ENCODE peak calls at places on chromosomes 6 and 20, in five cellular contexts. One of them, this sample, is unnamed.
A peak's percentile ranks its signal among the peaks of the same experiment; 100 is the strongest.

GRCh38 chr20:24767623-24768100 is 181.4 kb upstream of the CST7 start:
- DNase-seq in HL-60: no peak
- DNase-seq in thoracic aorta: no peak
- DNase-seq in brain microvascular endothelial cell: no peak
- DNase-seq in tibial artery: no peak
- DNase-seq in this sample: no peak

GRCh38 chr6:6890400-6890858 is 217.3 kb upstream of the RREB1 start:
- DNase-seq in HL-60: no peak
- DNase-seq in thoracic aorta: no peak
- DNase-seq in brain microvascular endothelial cell: peak; percentile 8
- DNase-seq in tibial artery: no peak
- DNase-seq in this sample: no peak

GRCh38 chr20:57834306-57834863 is 124.6 kb upstream of the PMEPA1 start:
- DNase-seq in HL-60: no peak
- DNase-seq in thoracic aorta: no peak
- DNase-seq in brain microvascular endothelial cell: no peak
- DNase-seq in tibial artery: no peak
- DNase-seq in this sample: no peak

GRCh38 chr6:7881765-7882500 is 28.7 kb downstream of the TXNDC5 start:
- DNase-seq in HL-60: no peak
- DNase-seq in thoracic aorta: no peak
- DNase-seq in brain microvascular endothelial cell: no peak
- DNase-seq in tibial artery: no peak
- DNase-seq in this sample: no peak

GRCh38 chr20:43444107-43444506 is 13.6 kb upstream of the SRSF6 start:
- DNase-seq in HL-60: no peak
- DNase-seq in thoracic aorta: no peak
- DNase-seq in brain microvascular endothelial cell: no peak
- DNase-seq in tibial artery: no peak
- DNase-seq in this sample: no peak

GRCh38 chr6:111185954-111186353 is 98.7 kb downstream of the SLC16A10 start:
- DNase-seq in HL-60: no peak
- DNase-seq in thoracic aorta: no peak
- DNase-seq in brain microvascular endothelial cell: no peak
- DNase-seq in tibial artery: no peak
- DNase-seq in this sample: no peak

GRCh38 chr20:24778585-24779031 is 170.5 kb upstream of the CST7 start:
- DNase-seq in HL-60: no peak
- DNase-seq in thoracic aorta: no peak
- DNase-seq in brain microvascular endothelial cell: no peak
- DNase-seq in tibial artery: peak; percentile 12
- DNase-seq in this sample: no peak

GRCh38 chr6:157596461-157596860 is 215.5 kb downstream of the ZDHHC14 start:
- DNase-seq in HL-60: no peak
- DNase-seq in thoracic aorta: no peak
- DNase-seq in brain microvascular endothelial cell: no peak
- DNase-seq in tibial artery: no peak
- DNase-seq in this sample: no peak

GRCh38 chr6:20441236-20441635 is 39.6 kb downstream of the E2F3 start:
- DNase-seq in HL-60: no peak
- DNase-seq in thoracic aorta: no peak
- DNase-seq in brain microvascular endothelial cell: no peak
- DNase-seq in tibial artery: no peak
- DNase-seq in this sample: no peak

GRCh38 chr20:53899351-53900167 is 170.8 kb downstream of the BCAS1 start:
- DNase-seq in HL-60: no peak
- DNase-seq in thoracic aorta: no peak
- DNase-seq in brain microvascular endothelial cell: no peak
- DNase-seq in tibial artery: no peak
- DNase-seq in this sample: peak; percentile 96

GRCh38 chr6:126253421-126253820 is 86.5 kb upstream of the CENPW start:
- DNase-seq in HL-60: no peak
- DNase-seq in thoracic aorta: no peak
- DNase-seq in brain microvascular endothelial cell: no peak
- DNase-seq in tibial artery: no peak
- DNase-seq in this sample: no peak

GRCh38 chr6:42407379-42407778 is 44.3 kb downstream of the TRERF1 start:
- DNase-seq in HL-60: peak; percentile 20
- DNase-seq in thoracic aorta: no peak
- DNase-seq in brain microvascular endothelial cell: peak; percentile 83
- DNase-seq in tibial artery: peak; percentile 37
- DNase-seq in this sample: no peak

GRCh38 chr6:152094992-152095592 is 287.6 kb downstream of the ESR1 start:
- DNase-seq in HL-60: peak; percentile 83
- DNase-seq in thoracic aorta: peak; percentile 92
- DNase-seq in brain microvascular endothelial cell: peak; percentile 99
- DNase-seq in tibial artery: peak; percentile 86
- DNase-seq in this sample: peak; percentile 99

GRCh38 chr20:1396702-1397101 is 3.8 kb upstream of the FKBP1A start:
- DNase-seq in HL-60: no peak
- DNase-seq in thoracic aorta: no peak
- DNase-seq in brain microvascular endothelial cell: no peak
- DNase-seq in tibial artery: no peak
- DNase-seq in this sample: no peak

GRCh38 chr6:25312034-25312620 is 33.0 kb downstream of the CARMIL1 start:
- DNase-seq in HL-60: no peak
- DNase-seq in thoracic aorta: no peak
- DNase-seq in brain microvascular endothelial cell: no peak
- DNase-seq in tibial artery: no peak
- DNase-seq in this sample: no peak

GRCh38 chr6:147744012-147744411 is 235.5 kb downstream of the SAMD5 start:
- DNase-seq in HL-60: no peak
- DNase-seq in thoracic aorta: no peak
- DNase-seq in brain microvascular endothelial cell: no peak
- DNase-seq in tibial artery: no peak
- DNase-seq in this sample: no peak

GRCh38 chr6:155880905-155881304 is 425.3 kb upstream of the NOX3 start:
- DNase-seq in HL-60: no peak
- DNase-seq in thoracic aorta: no peak
- DNase-seq in brain microvascular endothelial cell: peak; percentile 19
- DNase-seq in tibial artery: no peak
- DNase-seq in this sample: no peak

GRCh38 chr20:49894073-49894470 is 21.3 kb downstream of the SPATA2 start:
- DNase-seq in HL-60: no peak
- DNase-seq in thoracic aorta: no peak
- DNase-seq in brain microvascular endothelial cell: no peak
- DNase-seq in tibial artery: no peak
- DNase-seq in this sample: no peak

GRCh38 chr6:41732601-41733348 is 2.6 kb downstream of the TFEB start:
- DNase-seq in HL-60: no peak
- DNase-seq in thoracic aorta: no peak
- DNase-seq in brain microvascular endothelial cell: no peak
- DNase-seq in tibial artery: no peak
- DNase-seq in this sample: no peak

GRCh38 chr20:49941456-49941855 is 5.3 kb downstream of the RNF114 start:
- DNase-seq in HL-60: no peak
- DNase-seq in thoracic aorta: no peak
- DNase-seq in brain microvascular endothelial cell: no peak
- DNase-seq in tibial artery: no peak
- DNase-seq in this sample: no peak

GRCh38 chr6:121260651-121261102 is 73.6 kb downstream of the TBC1D32 start:
- DNase-seq in HL-60: no peak
- DNase-seq in thoracic aorta: no peak
- DNase-seq in brain microvascular endothelial cell: peak; percentile 63
- DNase-seq in tibial artery: no peak
- DNase-seq in this sample: no peak

GRCh38 chr20:37688093-37688492 is 5.7 kb upstream of the CTNNBL1 start:
- DNase-seq in HL-60: no peak
- DNase-seq in thoracic aorta: no peak
- DNase-seq in brain microvascular endothelial cell: no peak
- DNase-seq in tibial artery: no peak
- DNase-seq in this sample: no peak

GRCh38 chr20:32960849-32961731 is 43.1 kb downstream of the SUN5 start:
- DNase-seq in HL-60: no peak
- DNase-seq in thoracic aorta: no peak
- DNase-seq in brain microvascular endothelial cell: no peak
- DNase-seq in tibial artery: no peak
- DNase-seq in this sample: no peak

GRCh38 chr6:154766288-154766687 is 33.1 kb downstream of the SCAF8 start:
- DNase-seq in HL-60: no peak
- DNase-seq in thoracic aorta: no peak
- DNase-seq in brain microvascular endothelial cell: no peak
- DNase-seq in tibial artery: no peak
- DNase-seq in this sample: no peak

GRCh38 chr6:154765273-154765672 is 32.1 kb downstream of the SCAF8 start:
- DNase-seq in HL-60: no peak
- DNase-seq in thoracic aorta: no peak
- DNase-seq in brain microvascular endothelial cell: no peak
- DNase-seq in tibial artery: no peak
- DNase-seq in this sample: no peak

GRCh38 chr6:154768280-154768679 is 35.1 kb downstream of the SCAF8 start:
- DNase-seq in HL-60: no peak
- DNase-seq in thoracic aorta: no peak
- DNase-seq in brain microvascular endothelial cell: no peak
- DNase-seq in tibial artery: no peak
- DNase-seq in this sample: no peak

GRCh38 chr6:154766993-154767392 is 33.8 kb downstream of the SCAF8 start:
- DNase-seq in HL-60: no peak
- DNase-seq in thoracic aorta: no peak
- DNase-seq in brain microvascular endothelial cell: no peak
- DNase-seq in tibial artery: no peak
- DNase-seq in this sample: no peak

DNA sequence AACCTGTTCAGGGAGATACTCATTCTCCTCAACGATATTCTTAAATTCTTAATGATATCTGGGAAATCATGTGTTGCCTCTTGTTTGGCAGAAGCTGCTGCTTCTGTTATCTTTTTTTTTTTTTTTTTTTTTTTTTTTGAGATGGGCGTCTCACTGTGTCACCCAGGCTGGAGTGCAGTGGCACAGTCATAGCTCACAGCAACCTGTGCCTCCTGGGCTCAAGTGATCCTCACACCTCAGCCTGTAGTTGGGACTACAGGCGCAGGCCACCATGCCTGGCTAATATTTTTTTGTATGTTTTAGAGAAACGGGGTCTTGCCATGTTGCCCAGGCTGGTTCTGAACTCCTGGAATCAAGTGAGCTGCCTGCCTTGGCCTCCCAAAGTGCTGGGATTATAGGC is 34.2 kb downstream of the SCAF8 start:
- DNase-seq in HL-60: no peak
- DNase-seq in thoracic aorta: no peak
- DNase-seq in brain microvascular endothelial cell: no peak
- DNase-seq in tibial artery: no peak
- DNase-seq in this sample: no peak
- TF ChIP-seq CTCF in HL-60: no peak
- TF ChIP-seq CTCF in thoracic aorta: no peak
- TF ChIP-seq CTCF in brain microvascular endothelial cell: no peak
- TF ChIP-seq CTCF in tibial artery: no peak
- TF ChIP-seq CTCF in this sample: no peak

GRCh38 chr20:34526466-34526865 is 10.2 kb downstream of the DYNLRB1 start:
- DNase-seq in HL-60: no peak
- DNase-seq in thoracic aorta: no peak
- DNase-seq in brain microvascular endothelial cell: no peak
- DNase-seq in tibial artery: no peak
- DNase-seq in this sample: no peak
- H3K4me3 ChIP-seq in HL-60: no peak overlapping the region
- H3K4me3 ChIP-seq in thoracic aorta: peak overlapping the region; percentile 35
- H3K4me3 ChIP-seq in brain microvascular endothelial cell: no peak overlapping the region
- H3K4me3 ChIP-seq in tibial artery: no peak overlapping the region
- H3K4me3 ChIP-seq in this sample: no peak overlapping the region

GRCh38 chr20:63129991-63130653 is 85.8 kb downstream of the YTHDF1 start:
- DNase-seq in HL-60: no peak
- DNase-seq in thoracic aorta: no peak
- DNase-seq in brain microvascular endothelial cell: no peak
- DNase-seq in tibial artery: peak; percentile 5
- DNase-seq in this sample: no peak

GRCh38 chr20:63128367-63128766 is 87.6 kb downstream of the YTHDF1 start:
- DNase-seq in HL-60: no peak
- DNase-seq in thoracic aorta: no peak
- DNase-seq in brain microvascular endothelial cell: no peak
- DNase-seq in tibial artery: no peak
- DNase-seq in this sample: no peak

GRCh38 chr20:63127700-63128364 is 88.1 kb downstream of the YTHDF1 start:
- DNase-seq in HL-60: no peak
- DNase-seq in thoracic aorta: no peak
- DNase-seq in brain microvascular endothelial cell: no peak
- DNase-seq in tibial artery: no peak
- DNase-seq in this sample: no peak

GRCh38 chr20:63129376-63129965 is 86.5 kb downstream of the YTHDF1 start:
- DNase-seq in HL-60: no peak
- DNase-seq in thoracic aorta: no peak
- DNase-seq in brain microvascular endothelial cell: no peak
- DNase-seq in tibial artery: peak; percentile 5
- DNase-seq in this sample: no peak

DNA sequence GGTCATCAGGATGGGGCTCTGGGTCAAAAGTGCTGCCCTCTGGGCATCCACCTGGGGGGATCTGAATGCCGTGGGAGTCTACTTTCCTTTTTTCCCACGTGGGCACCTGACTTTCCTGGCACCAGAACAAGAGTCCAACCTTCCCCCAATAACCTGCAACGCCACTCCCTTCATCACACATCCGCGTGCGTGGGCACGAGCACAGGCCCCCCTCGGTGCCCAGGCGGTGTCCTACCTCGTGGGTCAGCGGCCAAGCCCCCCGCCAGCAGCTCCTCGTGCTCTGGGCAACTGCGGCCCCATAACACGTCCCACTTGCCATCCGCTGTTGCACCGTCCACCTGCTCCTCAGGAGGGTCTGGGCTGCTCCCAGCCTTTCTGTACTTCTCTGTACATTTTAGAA is 87.0 kb downstream of the YTHDF1 start:
- DNase-seq in HL-60: no peak
- DNase-seq in thoracic aorta: no peak
- DNase-seq in brain microvascular endothelial cell: no peak
- DNase-seq in tibial artery: no peak
- DNase-seq in this sample: no peak
- H3K27me3 ChIP-seq in HL-60: no peaks in the 10 kb centered on the region
- H3K27me3 ChIP-seq in thoracic aorta: no peaks in the 10 kb centered on the region
- H3K27me3 ChIP-seq in brain microvascular endothelial cell: no peaks in the 10 kb centered on the region
- H3K27me3 ChIP-seq in tibial artery: no peaks in the 10 kb centered on the region
- H3K27me3 ChIP-seq in this sample: peaks cover 12% of the 10 kb centered on the region

DNA sequence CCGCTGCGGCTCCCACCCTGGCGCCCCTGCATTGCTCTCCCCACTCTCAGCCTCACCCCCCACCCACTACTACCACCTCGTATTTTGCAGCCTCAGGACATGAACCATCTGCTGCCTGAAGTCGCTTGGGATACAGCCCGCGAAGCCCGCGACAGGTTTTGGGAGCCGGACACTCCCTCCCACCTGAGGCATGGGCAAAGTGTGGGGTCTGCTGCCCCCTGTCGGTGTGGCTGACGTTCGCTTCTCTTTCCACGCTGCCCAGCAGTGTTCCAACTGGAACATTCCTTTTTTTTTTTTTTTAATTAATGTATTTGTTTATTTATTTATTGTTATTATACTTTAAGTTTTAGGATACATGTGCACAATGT is 15.3 kb upstream of the LPA start:
- DNase-seq in HL-60: no peak
- DNase-seq in thoracic aorta: no peak
- DNase-seq in brain microvascular endothelial cell: no peak
- DNase-seq in tibial artery: no peak
- DNase-seq in this sample: no peak
- TF ChIP-seq CTCF in HL-60: no peak
- TF ChIP-seq CTCF in thoracic aorta: no peak
- TF ChIP-seq CTCF in brain microvascular endothelial cell: peak; percentile 8
- TF ChIP-seq CTCF in tibial artery: no peak
- TF ChIP-seq CTCF in this sample: peak; percentile 69

GRCh38 chr6:33692760-33693158 is 18.7 kb downstream of the UQCC2 start:
- DNase-seq in HL-60: peak; percentile 33
- DNase-seq in thoracic aorta: no peak
- DNase-seq in brain microvascular endothelial cell: peak; percentile 60
- DNase-seq in tibial artery: no peak
- DNase-seq in this sample: no peak
- H3K4me3 ChIP-seq in HL-60: no peak overlapping the region
- H3K4me3 ChIP-seq in thoracic aorta: no peak overlapping the region
- H3K4me3 ChIP-seq in brain microvascular endothelial cell: no peak overlapping the region
- H3K4me3 ChIP-seq in tibial artery: no peak overlapping the region
- H3K4me3 ChIP-seq in this sample: no peak overlapping the region